ENCODE peak calls at places on chromosome 6, in five cellular contexts. One of them, this sample, is unnamed.

GRCh38 chr6:42787018-42787611 is 5.3 kb downstream of the BICRAL start:
- DNase-seq in heart left ventricle: no peak
- DNase-seq in upper lobe of left lung: no peak
- DNase-seq in body of pancreas: no peak
- DNase-seq in H54: no peak
- DNase-seq in this sample: no peak

GRCh38 chr6:157314705-157315321 is 8.5 kb downstream of the TMEM242 start:
- DNase-seq in heart left ventricle: no peak
- DNase-seq in upper lobe of left lung: no peak
- DNase-seq in body of pancreas: peak
- DNase-seq in H54: no peak
- DNase-seq in this sample: no peak

GRCh38 chr6:6656287-6656686 is 67.8 kb downstream of the LY86 start:
- DNase-seq in heart left ventricle: no peak
- DNase-seq in upper lobe of left lung: no peak
- DNase-seq in body of pancreas: no peak
- DNase-seq in H54: no peak
- DNase-seq in this sample: no peak

GRCh38 chr6:111880181-111880944 is 7.1 kb upstream of the FYN start:
- DNase-seq in heart left ventricle: no peak
- DNase-seq in upper lobe of left lung: no peak
- DNase-seq in body of pancreas: no peak
- DNase-seq in H54: no peak
- DNase-seq in this sample: no peak

GRCh38 chr6:842141-842540 is 149.2 kb upstream of the EXOC2 start:
- DNase-seq in heart left ventricle: no peak
- DNase-seq in upper lobe of left lung: no peak
- DNase-seq in body of pancreas: no peak
- DNase-seq in H54: no peak
- DNase-seq in this sample: no peak

GRCh38 chr6:61675734-61676133 is 610.3 kb downstream of the KHDRBS2 start:
- DNase-seq in heart left ventricle: no peak
- DNase-seq in upper lobe of left lung: no peak
- DNase-seq in body of pancreas: no peak
- DNase-seq in H54: no peak
- DNase-seq in this sample: no peak

GRCh38 chr6:12605888-12606345 is 110.7 kb upstream of the PHACTR1 start:
- DNase-seq in heart left ventricle: no peak
- DNase-seq in upper lobe of left lung: no peak
- DNase-seq in body of pancreas: peak
- DNase-seq in H54: no peak
- DNase-seq in this sample: peak

GRCh38 chr6:3584611-3585010 is 127.8 kb upstream of the SLC22A23 start:
- DNase-seq in heart left ventricle: no peak
- DNase-seq in upper lobe of left lung: no peak
- DNase-seq in body of pancreas: no peak
- DNase-seq in H54: no peak
- DNase-seq in this sample: no peak

GRCh38 chr6:150354754-150355571 is 13.8 kb upstream of the IYD start:
- DNase-seq in heart left ventricle: no peak
- DNase-seq in upper lobe of left lung: no peak
- DNase-seq in body of pancreas: no peak
- DNase-seq in H54: no peak
- DNase-seq in this sample: no peak

GRCh38 chr6:108732101-108732870 is 115.9 kb upstream of the ARMC2 start:
- DNase-seq in heart left ventricle: no peak
- DNase-seq in upper lobe of left lung: no peak
- DNase-seq in body of pancreas: no peak
- DNase-seq in H54: peak
- DNase-seq in this sample: no peak

GRCh38 chr6:163438940-163439335 is 24.4 kb downstream of the QKI start:
- DNase-seq in heart left ventricle: peak
- DNase-seq in upper lobe of left lung: no peak
- DNase-seq in body of pancreas: peak
- DNase-seq in H54: no peak
- DNase-seq in this sample: no peak

GRCh38 chr6:93424303-93425064 is 5.1 kb upstream of the EPHA7 start:
- DNase-seq in heart left ventricle: no peak
- DNase-seq in upper lobe of left lung: no peak
- DNase-seq in body of pancreas: no peak
- DNase-seq in H54: no peak
- DNase-seq in this sample: no peak

GRCh38 chr6:150291968-150292710 is 76.7 kb upstream of the IYD start:
- DNase-seq in heart left ventricle: no peak
- DNase-seq in upper lobe of left lung: no peak
- DNase-seq in body of pancreas: no peak
- DNase-seq in H54: no peak
- DNase-seq in this sample: no peak

GRCh38 chr6:14934844-14935243 is 311.0 kb upstream of the JARID2 start:
- DNase-seq in heart left ventricle: no peak
- DNase-seq in upper lobe of left lung: no peak
- DNase-seq in body of pancreas: no peak
- DNase-seq in H54: no peak
- DNase-seq in this sample: no peak

GRCh38 chr6:150211700-150212615 is 69.1 kb downstream of the PPP1R14C start:
- DNase-seq in heart left ventricle: no peak
- DNase-seq in upper lobe of left lung: no peak
- DNase-seq in body of pancreas: no peak
- DNase-seq in H54: no peak
- DNase-seq in this sample: no peak

GRCh38 chr6:1665214-1665613 is 55.5 kb downstream of the FOXC1 start:
- DNase-seq in heart left ventricle: no peak
- DNase-seq in upper lobe of left lung: no peak
- DNase-seq in body of pancreas: no peak
- DNase-seq in H54: no peak
- DNase-seq in this sample: no peak

GRCh38 chr6:127381384-127381783 is 38.0 kb upstream of the ECHDC1 start:
- DNase-seq in heart left ventricle: no peak
- DNase-seq in upper lobe of left lung: no peak
- DNase-seq in body of pancreas: no peak
- DNase-seq in H54: no peak
- DNase-seq in this sample: no peak

GRCh38 chr6:16336056-16336810 is 97.8 kb downstream of the GMPR start:
- DNase-seq in heart left ventricle: no peak
- DNase-seq in upper lobe of left lung: no peak
- DNase-seq in body of pancreas: no peak
- DNase-seq in H54: no peak
- DNase-seq in this sample: no peak

GRCh38 chr6:121823437-121823851 is 388.0 kb downstream of the GJA1 start:
- DNase-seq in heart left ventricle: no peak
- DNase-seq in upper lobe of left lung: no peak
- DNase-seq in body of pancreas: no peak
- DNase-seq in H54: no peak
- DNase-seq in this sample: no peak

GRCh38 chr6:44580901-44581300 is 193.4 kb downstream of the CDC5L start:
- DNase-seq in heart left ventricle: no peak
- DNase-seq in upper lobe of left lung: no peak
- DNase-seq in body of pancreas: no peak
- DNase-seq in H54: no peak
- DNase-seq in this sample: no peak

GRCh38 chr6:85451586-85452306 is 1.9 kb downstream of the NT5E start:
- DNase-seq in heart left ventricle: no peak
- DNase-seq in upper lobe of left lung: no peak
- DNase-seq in body of pancreas: no peak
- DNase-seq in H54: no peak
- DNase-seq in this sample: no peak

GRCh38 chr6:16849280-16850210 is 88.3 kb upstream of the ATXN1 start:
- DNase-seq in heart left ventricle: no peak
- DNase-seq in upper lobe of left lung: no peak
- DNase-seq in body of pancreas: no peak
- DNase-seq in H54: no peak
- DNase-seq in this sample: peak

GRCh38 chr6:74467533-74468215 is 738.2 kb downstream of the COL12A1 start:
- DNase-seq in heart left ventricle: no peak
- DNase-seq in upper lobe of left lung: no peak
- DNase-seq in body of pancreas: no peak
- DNase-seq in H54: no peak
- DNase-seq in this sample: no peak

GRCh38 chr6:144362042-144363018 is 77.2 kb downstream of the UTRN start:
- DNase-seq in heart left ventricle: no peak
- DNase-seq in upper lobe of left lung: peak
- DNase-seq in body of pancreas: peak
- DNase-seq in H54: no peak
- DNase-seq in this sample: no peak

GRCh38 chr6:166955865-166956443 is 396 bp downstream of the RNASET2 start:
- DNase-seq in heart left ventricle: no peak
- DNase-seq in upper lobe of left lung: no peak
- DNase-seq in body of pancreas: peak
- DNase-seq in H54: no peak
- DNase-seq in this sample: no peak

GRCh38 chr6:166958926-166959861 is 2.8 kb upstream of the RNASET2 start:
- DNase-seq in heart left ventricle: no peak
- DNase-seq in upper lobe of left lung: no peak
- DNase-seq in body of pancreas: no peak
- DNase-seq in H54: no peak
- DNase-seq in this sample: no peak

GRCh38 chr6:166957805-166958076 is 1.4 kb upstream of the RNASET2 start:
- DNase-seq in heart left ventricle: no peak
- DNase-seq in upper lobe of left lung: no peak
- DNase-seq in body of pancreas: no peak
- DNase-seq in H54: no peak
- DNase-seq in this sample: no peak

GRCh38 chr6:166956444-166957086 is at the start of gene RNASET2:
- DNase-seq in heart left ventricle: peak
- DNase-seq in upper lobe of left lung: peak
- DNase-seq in body of pancreas: peak
- DNase-seq in H54: peak
- DNase-seq in this sample: peak

DNA sequence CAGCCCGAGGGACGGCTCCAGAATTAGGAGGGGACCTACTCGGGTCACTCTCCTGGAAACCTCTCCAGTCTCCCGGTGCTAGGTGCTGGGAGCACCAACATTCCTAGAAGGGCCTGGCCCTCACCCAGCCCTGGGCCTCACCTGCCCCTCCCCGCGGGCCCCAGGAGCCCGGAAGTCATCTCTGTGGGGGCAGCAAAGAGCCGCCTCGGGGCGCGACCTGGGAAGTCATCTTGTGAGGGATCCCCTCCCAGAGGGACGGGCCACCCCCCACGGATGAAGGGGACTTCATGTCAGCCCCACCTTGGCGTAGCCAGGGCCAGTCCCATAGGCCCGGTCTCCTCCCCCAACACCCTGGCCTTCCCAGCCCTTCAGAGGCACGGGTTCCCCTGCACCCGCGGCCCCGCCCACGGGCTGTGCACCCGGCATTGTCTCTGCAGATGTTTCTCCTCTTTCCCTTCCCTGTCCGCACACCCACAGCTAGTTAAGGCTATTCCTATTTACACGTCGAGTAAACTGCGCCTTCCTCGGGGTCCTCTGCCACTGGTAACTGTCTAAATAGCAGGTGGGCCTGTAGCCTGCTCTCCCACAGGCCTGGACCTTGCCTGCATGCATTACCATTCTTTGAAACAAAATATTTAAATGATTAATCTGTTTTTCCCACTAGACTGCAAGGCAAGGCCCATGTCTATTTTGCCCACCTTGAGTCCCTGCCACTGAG is 896 bp upstream of the RNASET2 start:
- DNase-seq in heart left ventricle: peak
- DNase-seq in upper lobe of left lung: peak
- DNase-seq in body of pancreas: peak
- DNase-seq in H54: no peak
- DNase-seq in this sample: no peak
- TF ChIP-seq POLR2A in heart left ventricle: no peak
- TF ChIP-seq POLR2A in upper lobe of left lung: no peak
- TF ChIP-seq POLR2A in body of pancreas: no peak
- TF ChIP-seq POLR2A in H54: no peak
- TF ChIP-seq POLR2A in this sample: no peak

GRCh38 chr6:82264321-82264720 is 16.8 kb upstream of the IBTK start:
- DNase-seq in heart left ventricle: no peak
- DNase-seq in upper lobe of left lung: no peak
- DNase-seq in body of pancreas: no peak
- DNase-seq in H54: no peak
- DNase-seq in this sample: no peak

GRCh38 chr6:82259389-82259788 is 11.8 kb upstream of the IBTK start:
- DNase-seq in heart left ventricle: no peak
- DNase-seq in upper lobe of left lung: no peak
- DNase-seq in body of pancreas: no peak
- DNase-seq in H54: no peak
- DNase-seq in this sample: no peak

GRCh38 chr6:82263916-82264315 is 16.4 kb upstream of the IBTK start:
- DNase-seq in heart left ventricle: no peak
- DNase-seq in upper lobe of left lung: no peak
- DNase-seq in body of pancreas: no peak
- DNase-seq in H54: no peak
- DNase-seq in this sample: no peak

GRCh38 chr6:82264824-82265223 is 17.3 kb upstream of the IBTK start:
- DNase-seq in heart left ventricle: no peak
- DNase-seq in upper lobe of left lung: no peak
- DNase-seq in body of pancreas: no peak
- DNase-seq in H54: no peak
- DNase-seq in this sample: no peak

DNA sequence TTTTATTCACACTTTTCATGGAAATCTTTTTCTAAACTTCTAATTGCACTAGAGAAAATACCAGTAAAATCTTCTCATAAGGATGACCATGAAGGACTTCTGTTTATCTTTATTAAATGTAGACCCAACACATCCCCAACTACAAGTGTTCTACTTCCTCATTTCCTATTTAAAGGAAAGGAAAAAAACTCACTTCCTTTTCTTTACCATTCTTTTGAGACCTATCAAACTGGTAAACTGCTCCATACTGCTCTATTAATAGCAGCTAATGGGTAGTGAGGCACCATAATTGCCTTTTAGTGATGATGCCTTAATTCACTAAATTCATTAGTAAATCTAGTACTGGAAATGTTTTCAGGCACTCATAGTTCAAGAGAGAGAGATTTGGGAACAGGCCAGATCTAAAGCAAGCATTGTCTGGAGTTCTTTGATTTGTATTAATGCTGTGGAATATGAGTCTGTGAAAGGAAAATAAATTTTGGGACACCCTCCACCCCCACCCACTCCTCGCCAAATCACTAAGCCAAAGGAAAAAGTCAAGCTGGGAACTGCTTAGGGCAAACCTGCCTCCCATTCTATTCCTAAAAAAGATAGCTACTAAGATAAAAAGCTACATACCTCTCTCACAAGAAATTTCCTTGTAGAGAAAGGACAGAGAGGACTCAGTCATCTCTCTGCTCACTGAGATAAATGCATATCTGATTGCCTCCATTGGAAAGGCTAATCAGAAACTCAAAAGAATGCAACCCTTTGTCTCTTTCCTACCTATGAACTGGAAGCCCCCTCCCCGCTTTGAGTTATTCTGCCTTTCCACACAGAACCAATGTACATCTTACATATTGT is 13.6 kb upstream of the IBTK start:
- DNase-seq in heart left ventricle: no peak
- DNase-seq in upper lobe of left lung: no peak
- DNase-seq in body of pancreas: no peak
- DNase-seq in H54: no peak
- DNase-seq in this sample: no peak
- TF ChIP-seq POLR2A in heart left ventricle: no peak
- TF ChIP-seq POLR2A in upper lobe of left lung: no peak
- TF ChIP-seq POLR2A in body of pancreas: no peak
- TF ChIP-seq POLR2A in H54: no peak
- TF ChIP-seq POLR2A in this sample: no peak

GRCh38 chr6:169766232-169766631 is 14.8 kb downstream of the ERMARD start:
- DNase-seq in heart left ventricle: no peak
- DNase-seq in upper lobe of left lung: no peak
- DNase-seq in body of pancreas: no peak
- DNase-seq in H54: no peak
- DNase-seq in this sample: no peak
- TF ChIP-seq POLR2A in heart left ventricle: no peak
- TF ChIP-seq POLR2A in upper lobe of left lung: no peak
- TF ChIP-seq POLR2A in body of pancreas: no peak
- TF ChIP-seq POLR2A in H54: no peak
- TF ChIP-seq POLR2A in this sample: no peak

GRCh38 chr6:29722773-29723665 is at the start of gene HLA-F:
- DNase-seq in heart left ventricle: peak
- DNase-seq in upper lobe of left lung: no peak
- DNase-seq in body of pancreas: peak
- DNase-seq in H54: peak
- DNase-seq in this sample: peak
- TF ChIP-seq POLR2A in heart left ventricle: peak
- TF ChIP-seq POLR2A in upper lobe of left lung: no peak
- TF ChIP-seq POLR2A in body of pancreas: no peak
- TF ChIP-seq POLR2A in H54: no peak
- TF ChIP-seq POLR2A in this sample: peak